ENCODE peak calls at places on chromosomes 12 and 14, in four cellular contexts. U is heart right ventricle, X is GM10248, R is Right ventricle myocardium inferior. I is an unnamed sample.

GRCh38 chr14:92687681-92688433 is 60.6 kb downstream of the LGMN start:
- DNase-seq in U (peak), X (no peak), R (no peak), I (peak)

GRCh38 chr14:43005807-43006206 is 1399.1 kb downstream of the LRFN5 start:
- DNase-seq in U (no peak), X (no peak), R (no peak), I (no peak)

GRCh38 chr12:128753438-128753837 is 70.3 kb downstream of the SLC15A4 start:
- DNase-seq in U (no peak), X (no peak), R (no peak), I (no peak)

GRCh38 chr12:102436867-102437266 is 43.5 kb downstream of the IGF1 start:
- DNase-seq in U (no peak), X (no peak), R (no peak), I (no peak)

GRCh38 chr14:64800000-64800399 is 79.7 kb downstream of the SPTB start:
- DNase-seq in U (peak), X (no peak), R (no peak), I (no peak)

GRCh38 chr12:103997277-103997900 is 31.7 kb downstream of the TDG start:
- DNase-seq in U (peak), X (no peak), R (peak), I (peak)

GRCh38 chr12:65885312-65885711 is 61.0 kb downstream of the HMGA2 start:
- DNase-seq in U (no peak), X (no peak), R (no peak), I (no peak)

GRCh38 chr14:103019827-103020226 is 37.5 kb downstream of the CDC42BPB start:
- DNase-seq in U (no peak), X (no peak), R (no peak), I (no peak)

GRCh38 chr14:85556263-85556662 is 26.3 kb downstream of the FLRT2 start:
- DNase-seq in U (no peak), X (no peak), R (no peak), I (no peak)

GRCh38 chr12:119195256-119195655 is 16.5 kb downstream of the HSPB8 start:
- DNase-seq in U (no peak), X (no peak), R (no peak), I (no peak)

GRCh38 chr14:86639146-86639545 is 1109.2 kb downstream of the FLRT2 start:
- DNase-seq in U (no peak), X (no peak), R (no peak), I (no peak)

GRCh38 chr12:93441111-93441616 is 583 bp downstream of the UBE2N start:
- DNase-seq in U (peak), X (peak), R (no peak), I (peak)

GRCh38 chr12:3304436-3305135 is 186.4 kb upstream of the PRMT8 start:
- DNase-seq in U (no peak), X (no peak), R (no peak), I (no peak)

GRCh38 chr12:89067436-89067835 is 284.9 kb downstream of the DUSP6 start:
- DNase-seq in U (no peak), X (no peak), R (no peak), I (no peak)

GRCh38 chr14:105313381-105314286 is 914 bp upstream of the PACS2 start:
- DNase-seq in U (no peak), X (no peak), R (peak), I (peak)

GRCh38 chr14:83632375-83632774 is 1897.6 kb upstream of the FLRT2 start:
- DNase-seq in U (no peak), X (no peak), R (no peak), I (no peak)

GRCh38 chr14:74539503-74539902 is 45.9 kb downstream of the ISCA2 start:
- DNase-seq in U (no peak), X (no peak), R (no peak), I (no peak)

GRCh38 chr14:52080171-52080800 is 11.4 kb upstream of the NID2 start:
- DNase-seq in U (no peak), X (no peak), R (no peak), I (no peak)

GRCh38 chr14:102140027-102140749 is 491 bp downstream of the WDR20 start:
- DNase-seq in U (peak), X (peak), R (peak), I (peak)

GRCh38 chr14:52862652-52863338 is 71.4 kb upstream of the GNPNAT1 start:
- DNase-seq in U (no peak), X (no peak), R (no peak), I (no peak)

GRCh38 chr12:114981036-114981435 is 297.1 kb upstream of the TBX3 start:
- DNase-seq in U (no peak), X (no peak), R (no peak), I (no peak)